ENCODE peak calls at places on chromosomes 7 and 10, in eight cellular contexts. N is spleen; J is activated naive CD4-positive, alpha-beta T cell treated with Interleukin-2 at 50 U/mL for 16 hours; I is ovary; L is epithelial cell of esophagus; B is hippocampal formation; T is progenitor cell of endocrine pancreas; M is posterior vena cava. S is an unnamed sample.

GRCh38 chr7:13952921-13953320 is 36.5 kb downstream of the ETV1 start:
- DNase-seq in L (no peak), N (no peak), I (no peak), J (no peak), M (no peak), T (no peak), B (no peak), S (no peak)

GRCh38 chr7:118731854-118732253 is 507.4 kb downstream of the ANKRD7 start:
- DNase-seq in B (no peak), I (no peak), T (no peak), J (no peak), N (no peak), L (peak), M (no peak), S (no peak)

GRCh38 chr7:41051525-41051924 is 651.4 kb downstream of the INHBA start:
- DNase-seq in I (no peak), N (no peak), L (no peak), B (no peak), T (no peak), M (no peak), J (no peak), S (no peak)

GRCh38 chr10:126854726-126855125 is 50.5 kb upstream of the DOCK1 start:
- DNase-seq in M (no peak), B (no peak), N (no peak), I (no peak), L (no peak), T (peak), J (no peak), S (no peak)

GRCh38 chr10:59000162-59000825 is 176.1 kb upstream of the PHYHIPL start:
- DNase-seq in M (no peak), N (no peak), L (no peak), J (no peak), T (no peak), I (no peak), B (peak), S (no peak)

GRCh38 chr7:32761451-32762320 is 129.9 kb downstream of the KBTBD2 start:
- DNase-seq in M (no peak), I (no peak), B (no peak), N (peak), L (no peak), T (no peak), J (no peak), S (peak)

GRCh38 chr7:123847868-123848267 is 2.9 kb downstream of the HYAL4 start:
- DNase-seq in L (peak), M (no peak), N (no peak), I (no peak), T (no peak), B (no peak), J (no peak), S (no peak)

GRCh38 chr7:130290745-130291144 is 2.2 kb upstream of the CPA4 start:
- DNase-seq in L (peak), B (no peak), N (no peak), J (no peak), I (no peak), M (no peak), T (no peak), S (no peak)

S was measured in GM13976.